ENCODE peak calls at places on chromosomes 16 and 17, in ten cellular contexts. M is heart left ventricle; O is posterior vena cava; N is fibroblast of mammary gland; C is stromal cell of bone marrow; P is HTR-8/SVneo; S is stimulated activated CD4-positive, alpha-beta T cell treated with anti-CD3 and anti-CD28 coated beads, TNF-alpha, amount 100 ng/mL, for 48 hours; Q is lung microvascular endothelial cell; E is activated CD8-positive, alpha-beta T cell treated with anti-CD3 and anti-CD28 coated beads, Interleukin-2, amount 10 ng/mL, durations not matched to agents 7 days and 5 days; R is H54. W is an unnamed sample.

GRCh38 chr16:49478107-49478506 is 104.5 kb downstream of the C16orf78 start:
- DNase-seq in M (no peak), O (peak), N (no peak), C (no peak), P (no peak), S (no peak), Q (no peak), E (no peak), R (no peak), W (no peak)

GRCh38 chr17:1122681-1123396 is 56.9 kb downstream of the ABR start:
- DNase-seq in M (peak), O (peak), N (peak), C (no peak), P (peak), S (peak), Q (peak), E (peak), R (peak), W (peak)

GRCh38 chr17:22671110-22671509 is 978.8 kb downstream of the KCNJ18 start:
- DNase-seq in M (no peak), O (peak), N (no peak), C (no peak), P (no peak), S (no peak), Q (no peak), E (no peak), R (no peak), W (no peak)

GRCh38 chr17:74512041-74512440 is 19.2 kb downstream of the CD300LB start:
- DNase-seq in M (no peak), O (no peak), N (peak), C (peak), P (no peak), S (no peak), Q (no peak), E (no peak), R (no peak), W (no peak)

GRCh38 chr16:84360170-84360569 is 8.2 kb upstream of the ATP2C2 start:
- DNase-seq in M (no peak), O (no peak), N (no peak), C (no peak), P (no peak), S (no peak), Q (peak), E (peak), R (no peak), W (peak)

GRCh38 chr16:86771506-86772230 is 193.3 kb downstream of the FOXL1 start:
- DNase-seq in M (no peak), O (no peak), N (no peak), C (no peak), P (no peak), S (no peak), Q (no peak), E (no peak), R (no peak), W (no peak)

GRCh38 chr17:63954402-63955063 is 18.2 kb downstream of the SCN4A start:
- DNase-seq in M (no peak), O (no peak), N (no peak), C (no peak), P (no peak), S (no peak), Q (no peak), E (peak), R (no peak), W (no peak)

GRCh38 chr17:28219771-28220170 is 99.2 kb upstream of the TMEM97 start:
- DNase-seq in M (no peak), O (no peak), N (peak), C (no peak), P (no peak), S (no peak), Q (no peak), E (no peak), R (no peak), W (peak)

GRCh38 chr17:9200699-9201359 is 179.5 kb downstream of the NTN1 start:
- DNase-seq in M (no peak), O (no peak), N (no peak), C (no peak), P (no peak), S (no peak), Q (no peak), E (no peak), R (no peak), W (no peak)

GRCh38 chr16:20868890-20869289 is 31.3 kb downstream of the DCUN1D3 start:
- DNase-seq in M (peak), O (peak), N (peak), C (peak), P (no peak), S (no peak), Q (peak), E (no peak), R (peak), W (no peak)

GRCh38 chr17:42424991-42425610 is 2.0 kb upstream of the CAVIN1 start:
- DNase-seq in M (no peak), O (peak), N (peak), C (no peak), P (no peak), S (no peak), Q (no peak), E (no peak), R (no peak), W (no peak)

GRCh38 chr17:3960764-3961163 is 3.5 kb downstream of the ATP2A3 start:
- DNase-seq in M (no peak), O (no peak), N (peak), C (no peak), P (no peak), S (no peak), Q (no peak), E (no peak), R (no peak), W (no peak)

GRCh38 chr17:35166526-35166925 is 18.9 kb downstream of the UNC45B start:
- DNase-seq in M (no peak), O (no peak), N (no peak), C (no peak), P (no peak), S (no peak), Q (no peak), E (no peak), R (no peak), W (no peak)

GRCh38 chr17:68470959-68471358 is 13.7 kb upstream of the WIPI1 start:
- DNase-seq in M (no peak), O (no peak), N (no peak), C (no peak), P (no peak), S (no peak), Q (no peak), E (no peak), R (no peak), W (no peak)

GRCh38 chr17:44308320-44308818 is at the start of gene RUNDC3A:
- DNase-seq in M (peak), O (peak), N (peak), C (peak), P (peak), S (peak), Q (peak), E (peak), R (peak), W (peak)

GRCh38 chr16:70152578-70153302 is 20.8 kb upstream of the CLEC18C start:
- DNase-seq in M (no peak), O (peak), N (no peak), C (no peak), P (peak), S (no peak), Q (no peak), E (no peak), R (no peak), W (no peak)

GRCh38 chr17:47800686-47801085 is 20.9 kb downstream of the OSBPL7 start:
- DNase-seq in M (no peak), O (peak), N (no peak), C (no peak), P (no peak), S (no peak), Q (no peak), E (no peak), R (no peak), W (no peak)

GRCh38 chr17:67689534-67690177 is 28.1 kb upstream of the NOL11 start:
- DNase-seq in M (peak), O (no peak), N (peak), C (peak), P (peak), S (peak), Q (peak), E (peak), R (peak), W (peak)